ENCODE peak calls at places on chromosomes 5 and 9, in four cellular contexts. R is activated CD4-positive, alpha-beta T cell treated with anti-CD3 and anti-CD28 coated beads, Interleukin-2, amount 10 ng/mL, durations not matched to agents 7 days and 5 days; L is upper lobe of left lung; O is tibial nerve. K is an unnamed sample.

GRCh38 chr5:59208468-59208867 is 625.6 kb downstream of the RAB3C start:
- DNase-seq in R (no peak), L (no peak), O (no peak), K (no peak)

GRCh38 chr5:96381526-96381925 is 51.5 kb downstream of the PCSK1 start:
- DNase-seq in R (peak; percentile 12), L (no peak), O (no peak), K (peak; percentile 18)

GRCh38 chr5:139960723-139961383 is 82.2 kb downstream of the NRG2 start:
- DNase-seq in R (no peak), L (peak; percentile 10), O (no peak), K (no peak)

GRCh38 chr5:62317810-62318209 is 11.8 kb downstream of the KIF2A start:
- DNase-seq in R (no peak), L (no peak), O (no peak), K (no peak)

GRCh38 chr9:36486454-36486932 is 86.2 kb upstream of the MELK start:
- DNase-seq in R (no peak), L (peak; percentile 23), O (no peak), K (no peak)

GRCh38 chr5:79973511-79973910 is 17.6 kb downstream of the MTX3 start:
- DNase-seq in R (no peak), L (no peak), O (no peak), K (no peak)

GRCh38 chr9:22238809-22239684 is 207.6 kb upstream of the DMRTA1 start:
- DNase-seq in R (no peak), L (no peak), O (no peak), K (peak; percentile 77)

GRCh38 chr5:138685052-138685755 is 68.0 kb upstream of the CTNNA1 start:
- DNase-seq in R (no peak), L (no peak), O (no peak), K (no peak)

GRCh38 chr5:45696206-45696836 is at the start of gene HCN1:
- DNase-seq in R (peak; percentile 30), L (peak; percentile 74), O (peak; percentile 59), K (peak; percentile 78)

GRCh38 chr9:105444130-105444529 is 3.7 kb upstream of the FSD1L start:
- DNase-seq in R (no peak), L (no peak), O (no peak), K (peak; percentile 56)

GRCh38 chr9:91954841-91955471 is 4.9 kb upstream of the ROR2 start:
- DNase-seq in R (peak; percentile 55), L (no peak), O (peak; percentile 30), K (peak; percentile 85)

GRCh38 chr5:160269017-160269416 is 39.7 kb downstream of the FABP6 start:
- DNase-seq in R (no peak), L (peak; percentile 97), O (peak; percentile 75), K (peak; percentile 86)

GRCh38 chr9:136852664-136853595 is 784 bp downstream of the MAMDC4 start:
- DNase-seq in R (no peak), L (no peak), O (no peak), K (no peak)

GRCh38 chr5:14854806-14855205 is 16.8 kb downstream of the ANKH start:
- DNase-seq in R (no peak), L (no peak), O (no peak), K (no peak)

K was measured in choroid plexus epithelial cell.